ENCODE peak calls at places on chromosomes 6 and 20, in nine cellular contexts. J is HCEC 1CT; E is NCI-H460; G is astrocyte of the hippocampus; Z is EH; X is stimulated activated CD8-positive, alpha-beta memory T cell treated with anti-CD3 and anti-CD28 coated beads, Interleukin-7, amount 100 ng/mL, for 24 hours; Q is kidney tubule cell; B is stimulated activated naive CD4-positive, alpha-beta T cell; R is hippocampal formation. M is an unnamed sample.

GRCh38 chr6:48472535-48472934 is 361.5 kb upstream of the PTCHD4 start:
- DNase-seq in J (no peak), E (no peak), G (no peak), Z (no peak), X (no peak), Q (no peak), B (no peak), R (no peak), M (no peak)

GRCh38 chr6:20455175-20456075 is 53.7 kb downstream of the E2F3 start:
- DNase-seq in J (peak; percentile 67), E (no peak), G (peak; percentile 15), Z (peak; percentile 75), X (no peak), Q (peak; percentile 16), B (no peak), R (no peak), M (peak; percentile 54)

GRCh38 chr6:113701552-113702254 is 155.4 kb upstream of the MARCKS start:
- DNase-seq in J (no peak), E (no peak), G (no peak), Z (no peak), X (no peak), Q (no peak), B (no peak), R (no peak), M (no peak)

GRCh38 chr20:61677928-61678327 is 387.8 kb downstream of the TAF4 start:
- DNase-seq in J (no peak), E (no peak), G (no peak), Z (no peak), X (no peak), Q (no peak), B (no peak), R (no peak), M (no peak)

GRCh38 chr20:31841928-31842327 is 3.5 kb downstream of the FOXS1 start:
- DNase-seq in J (no peak), E (no peak), G (peak; percentile 89), Z (peak; percentile 75), X (no peak), Q (peak; percentile 89), B (no peak), R (no peak), M (no peak)

GRCh38 chr20:1415667-1416468 is 23.0 kb upstream of the FKBP1A start:
- DNase-seq in J (peak; percentile 100), E (peak; percentile 31), G (peak; percentile 72), Z (peak; percentile 98), X (no peak), Q (peak; percentile 100), B (no peak), R (no peak), M (peak; percentile 99)

GRCh38 chr6:125363010-125363359 is 61.2 kb upstream of the HDDC2 start:
- DNase-seq in J (no peak), E (no peak), G (peak; percentile 79), Z (peak; percentile 58), X (no peak), Q (peak; percentile 75), B (no peak), R (no peak), M (peak; percentile 56)

GRCh38 chr6:89475106-89475505 is 42.2 kb downstream of the ANKRD6 start:
- DNase-seq in J (peak; percentile 11), E (no peak), G (no peak), Z (no peak), X (no peak), Q (peak; percentile 28), B (no peak), R (no peak), M (peak; percentile 51)

GRCh38 chr6:2810092-2810671 is 31.5 kb downstream of the SERPINB1 start:
- DNase-seq in J (no peak), E (no peak), G (no peak), Z (no peak), X (no peak), Q (peak; percentile 97), B (no peak), R (no peak), M (peak; percentile 100)

GRCh38 chr6:129251669-129252376 is 368.9 kb downstream of the LAMA2 start:
- DNase-seq in J (peak; percentile 71), E (peak; percentile 49), G (peak; percentile 82), Z (peak; percentile 78), X (no peak), Q (peak; percentile 75), B (no peak), R (peak; percentile 39), M (peak; percentile 76)

GRCh38 chr20:46423882-46424482 is 17.6 kb upstream of the ELMO2 start:
- DNase-seq in J (no peak), E (no peak), G (no peak), Z (no peak), X (no peak), Q (peak; percentile 47), B (no peak), R (no peak), M (peak; percentile 67)

GRCh38 chr6:14804001-14804401 is 441.9 kb upstream of the JARID2 start:
- DNase-seq in J (no peak), E (no peak), G (no peak), Z (peak; percentile 81), X (no peak), Q (no peak), B (no peak), R (peak; percentile 19), M (peak; percentile 63)

GRCh38 chr6:25583906-25584305 is 68.1 kb upstream of the SCGN start:
- DNase-seq in J (no peak), E (no peak), G (no peak), Z (no peak), X (no peak), Q (no peak), B (no peak), R (no peak), M (no peak)

GRCh38 chr6:2861071-2861821 is 19.6 kb upstream of the SERPINB1 start:
- DNase-seq in J (no peak), E (no peak), G (no peak), Z (no peak), X (no peak), Q (no peak), B (no peak), R (no peak), M (no peak)

GRCh38 chr6:30981942-30982772 is 1.4 kb upstream of the MUC21 start:
- DNase-seq in J (peak; percentile 53), E (no peak), G (peak; percentile 80), Z (peak; percentile 83), X (no peak), Q (peak; percentile 76), B (no peak), R (no peak), M (peak; percentile 85)

GRCh38 chr6:3739311-3739897 is 12.1 kb downstream of the PXDC1 start:
- DNase-seq in J (no peak), E (no peak), G (no peak), Z (no peak), X (no peak), Q (no peak), B (no peak), R (no peak), M (no peak)

GRCh38 chr6:18595774-18596528 is 208.8 kb downstream of the RNF144B start:
- DNase-seq in J (peak; percentile 45), E (peak; percentile 61), G (peak; percentile 85), Z (peak; percentile 57), X (peak; percentile 2), Q (peak; percentile 58), B (no peak), R (peak; percentile 59), M (peak; percentile 65)

GRCh38 chr20:13028001-13028400 is 19.2 kb downstream of the SPTLC3 start:
- DNase-seq in J (peak; percentile 26), E (peak; percentile 37), G (peak; percentile 48), Z (no peak), X (no peak), Q (peak; percentile 42), B (no peak), R (no peak), M (peak; percentile 87)

GRCh38 chr6:73516712-73517489 is 3.9 kb downstream of the EEF1A1 start:
- DNase-seq in J (peak; percentile 18), E (no peak), G (peak; percentile 11), Z (peak; percentile 30), X (no peak), Q (peak; percentile 39), B (no peak), R (no peak), M (peak; percentile 8)

GRCh38 chr6:151806757-151807512 is 547 bp upstream of the ESR1 start:
- DNase-seq in J (no peak), E (no peak), G (peak; percentile 24), Z (peak; percentile 13), X (no peak), Q (no peak), B (no peak), R (no peak), M (no peak)

GRCh38 chr6:99822741-99823512 is 171.1 kb downstream of the MCHR2 start:
- DNase-seq in J (peak; percentile 70), E (peak; percentile 57), G (peak; percentile 75), Z (peak; percentile 72), X (no peak), Q (peak; percentile 69), B (no peak), R (peak; percentile 0), M (peak; percentile 79)

GRCh38 chr6:83518946-83519489 is 6.7 kb downstream of the PRSS35 start:
- DNase-seq in J (peak; percentile 40), E (no peak), G (peak; percentile 34), Z (peak; percentile 42), X (no peak), Q (no peak), B (no peak), R (no peak), M (no peak)

GRCh38 chr6:50824505-50824904 is 5.8 kb downstream of the TFAP2B start:
- DNase-seq in J (no peak), E (no peak), G (no peak), Z (no peak), X (no peak), Q (no peak), B (no peak), R (no peak), M (no peak)

GRCh38 chr6:36516559-36516958 is 30.7 kb downstream of the STK38 start:
- DNase-seq in J (no peak), E (no peak), G (no peak), Z (no peak), X (no peak), Q (no peak), B (no peak), R (no peak), M (no peak)

GRCh38 chr6:77326029-77326428 is 137.3 kb downstream of the HTR1B start:
- DNase-seq in J (peak; percentile 50), E (no peak), G (no peak), Z (peak; percentile 44), X (no peak), Q (no peak), B (no peak), R (no peak), M (no peak)

GRCh38 chr6:55892749-55893357 is 17.5 kb upstream of the BMP5 start:
- DNase-seq in J (no peak), E (no peak), G (no peak), Z (peak; percentile 16), X (no peak), Q (no peak), B (no peak), R (no peak), M (no peak)

GRCh38 chr6:29112135-29112534 is 4.3 kb downstream of the OR2J3 start:
- DNase-seq in J (no peak), E (no peak), G (no peak), Z (no peak), X (no peak), Q (no peak), B (no peak), R (no peak), M (peak; percentile 1)

GRCh38 chr6:20253021-20253420 is 40.8 kb upstream of the MBOAT1 start:
- DNase-seq in J (no peak), E (no peak), G (no peak), Z (no peak), X (no peak), Q (no peak), B (no peak), R (no peak), M (no peak)

GRCh38 chr6:112343375-112343774 is 3.8 kb upstream of the RFPL4B start:
- DNase-seq in J (no peak), E (no peak), G (no peak), Z (no peak), X (no peak), Q (no peak), B (no peak), R (no peak), M (no peak)

GRCh38 chr20:44448753-44449546 is 26.7 kb upstream of the TTPAL start:
- DNase-seq in J (peak; percentile 9), E (no peak), G (no peak), Z (peak; percentile 15), X (no peak), Q (no peak), B (no peak), R (no peak), M (peak; percentile 33)

GRCh38 chr6:81774542-81774941 is 22.1 kb upstream of the TENT5A start:
- DNase-seq in J (no peak), E (no peak), G (no peak), Z (no peak), X (no peak), Q (peak; percentile 66), B (no peak), R (no peak), M (no peak)